ENCODE peak calls at places on chromosomes 1 and 21, in four cellular contexts. One of them, this sample, is unnamed.

GRCh38 chr1:245898581-245898980 is 608.5 kb downstream of the SMYD3 start:
- DNase-seq in transverse colon: no peak
- DNase-seq in stomach: no peak
- DNase-seq in cardiac muscle cell: no peak
- DNase-seq in this sample: no peak

GRCh38 chr1:110494522-110495406 is 24.2 kb downstream of the KCNA10 start:
- DNase-seq in transverse colon: no peak
- DNase-seq in stomach: no peak
- DNase-seq in cardiac muscle cell: peak; percentile 25
- DNase-seq in this sample: no peak

GRCh38 chr1:110612060-110612745 is 6.0 kb upstream of the KCNA2 start:
- DNase-seq in transverse colon: no peak
- DNase-seq in stomach: no peak
- DNase-seq in cardiac muscle cell: no peak
- DNase-seq in this sample: no peak

GRCh38 chr1:198657550-198658064 is 18.8 kb downstream of the PTPRC start:
- DNase-seq in transverse colon: no peak
- DNase-seq in stomach: no peak
- DNase-seq in cardiac muscle cell: no peak
- DNase-seq in this sample: no peak

GRCh38 chr1:174700775-174701174 is 253.0 kb downstream of the GPR52 start:
- DNase-seq in transverse colon: no peak
- DNase-seq in stomach: no peak
- DNase-seq in cardiac muscle cell: no peak
- DNase-seq in this sample: no peak

GRCh38 chr1:4698911-4699310 is 44.5 kb downstream of the AJAP1 start:
- DNase-seq in transverse colon: no peak
- DNase-seq in stomach: no peak
- DNase-seq in cardiac muscle cell: no peak
- DNase-seq in this sample: no peak

GRCh38 chr1:202205523-202206190 is 12.1 kb downstream of the LGR6 start:
- DNase-seq in transverse colon: no peak
- DNase-seq in stomach: no peak
- DNase-seq in cardiac muscle cell: no peak
- DNase-seq in this sample: no peak

GRCh38 chr1:45647248-45648021 is 23.6 kb upstream of the CCDC17 start:
- DNase-seq in transverse colon: no peak
- DNase-seq in stomach: peak; percentile 45
- DNase-seq in cardiac muscle cell: peak; percentile 15
- DNase-seq in this sample: no peak

GRCh38 chr1:52592637-52593323 is 9.4 kb upstream of the GPX7 start:
- DNase-seq in transverse colon: no peak
- DNase-seq in stomach: no peak
- DNase-seq in cardiac muscle cell: no peak
- DNase-seq in this sample: no peak

GRCh38 chr1:199279107-199279506 is 640.3 kb downstream of the PTPRC start:
- DNase-seq in transverse colon: no peak
- DNase-seq in stomach: no peak
- DNase-seq in cardiac muscle cell: no peak
- DNase-seq in this sample: no peak

GRCh38 chr1:204348722-204349121 is 11.0 kb downstream of the PLEKHA6 start:
- DNase-seq in transverse colon: peak; percentile 77
- DNase-seq in stomach: peak; percentile 54
- DNase-seq in cardiac muscle cell: peak; percentile 80
- DNase-seq in this sample: no peak

GRCh38 chr21:21028275-21028814 is 30.1 kb downstream of the NCAM2 start:
- DNase-seq in transverse colon: no peak
- DNase-seq in stomach: no peak
- DNase-seq in cardiac muscle cell: no peak
- DNase-seq in this sample: no peak

GRCh38 chr1:155002479-155003226 is at the start of gene ZBTB7B:
- DNase-seq in transverse colon: peak; percentile 54
- DNase-seq in stomach: peak; percentile 62
- DNase-seq in cardiac muscle cell: peak; percentile 47
- DNase-seq in this sample: no peak

GRCh38 chr1:118118469-118118868 is 66.6 kb downstream of the SPAG17 start:
- DNase-seq in transverse colon: no peak
- DNase-seq in stomach: peak; percentile 67
- DNase-seq in cardiac muscle cell: no peak
- DNase-seq in this sample: no peak

GRCh38 chr1:246517391-246517790 is 10.3 kb upstream of the SMYD3 start:
- DNase-seq in transverse colon: no peak
- DNase-seq in stomach: no peak
- DNase-seq in cardiac muscle cell: no peak
- DNase-seq in this sample: no peak

GRCh38 chr1:19341201-19342076 is 29.3 kb downstream of the SLC66A1 start:
- DNase-seq in transverse colon: peak; percentile 80
- DNase-seq in stomach: peak; percentile 74
- DNase-seq in cardiac muscle cell: peak; percentile 82
- DNase-seq in this sample: peak; percentile 76

GRCh38 chr21:14541840-14542495 is 4.1 kb downstream of the SAMSN1 start:
- DNase-seq in transverse colon: no peak
- DNase-seq in stomach: no peak
- DNase-seq in cardiac muscle cell: no peak
- DNase-seq in this sample: peak; percentile 54

GRCh38 chr1:180981596-180982387 is 40.9 kb downstream of the STX6 start:
- DNase-seq in transverse colon: no peak
- DNase-seq in stomach: no peak
- DNase-seq in cardiac muscle cell: peak; percentile 6
- DNase-seq in this sample: no peak

GRCh38 chr21:27477321-27477720 is 510.4 kb upstream of the ADAMTS5 start:
- DNase-seq in transverse colon: no peak
- DNase-seq in stomach: no peak
- DNase-seq in cardiac muscle cell: no peak
- DNase-seq in this sample: no peak

GRCh38 chr1:41045740-41046139 is 24.2 kb upstream of the SLFNL1 start:
- DNase-seq in transverse colon: peak; percentile 51
- DNase-seq in stomach: peak; percentile 82
- DNase-seq in cardiac muscle cell: no peak
- DNase-seq in this sample: no peak

GRCh38 chr1:218411101-218411500 is 66.0 kb downstream of the TGFB2 start:
- DNase-seq in transverse colon: no peak
- DNase-seq in stomach: no peak
- DNase-seq in cardiac muscle cell: no peak
- DNase-seq in this sample: no peak

DNA sequence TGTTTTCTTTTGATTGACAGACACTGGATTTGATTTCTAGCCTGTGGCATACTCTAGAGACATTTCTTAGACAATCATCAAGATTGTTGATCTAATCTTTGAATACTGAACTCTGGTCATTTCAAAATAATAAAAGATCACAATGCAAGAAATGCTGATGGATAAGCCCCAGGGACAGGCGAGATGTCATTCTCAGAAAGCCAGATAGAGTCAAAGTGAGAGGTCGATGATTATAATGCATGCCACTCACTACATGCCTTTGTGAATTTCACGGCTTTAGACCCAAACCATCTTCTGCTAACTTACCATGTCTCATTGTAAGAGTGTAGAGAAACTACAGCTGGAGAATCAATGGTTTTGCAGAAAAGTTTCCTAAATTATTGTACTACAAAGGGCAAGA is 257.1 kb downstream of the DYRK1A start:
- DNase-seq in transverse colon: no peak
- DNase-seq in stomach: no peak
- DNase-seq in cardiac muscle cell: no peak
- DNase-seq in this sample: no peak
- H3K27ac ChIP-seq in transverse colon: no peak overlapping the region
- H3K27ac ChIP-seq in stomach: no peak overlapping the region
- H3K27ac ChIP-seq in cardiac muscle cell: peak overlapping the region; percentile 44
- H3K27ac ChIP-seq in this sample: no peak overlapping the region

GRCh38 chr1:28510350-28511223 is 4.7 kb downstream of the RCC1 start:
- DNase-seq in transverse colon: no peak
- DNase-seq in stomach: no peak
- DNase-seq in cardiac muscle cell: no peak
- DNase-seq in this sample: peak; percentile 67
- H3K4me3 ChIP-seq in transverse colon: no peak overlapping the region
- H3K4me3 ChIP-seq in stomach: peak overlapping the region; percentile 4
- H3K4me3 ChIP-seq in cardiac muscle cell: no peak overlapping the region
- H3K4me3 ChIP-seq in this sample: peak overlapping the region; percentile 91

GRCh38 chr1:168439451-168440375 is 104.1 kb downstream of the XCL2 start:
- DNase-seq in transverse colon: peak; percentile 80
- DNase-seq in stomach: peak; percentile 75
- DNase-seq in cardiac muscle cell: peak; percentile 94
- DNase-seq in this sample: peak; percentile 90
- H3K27me3 ChIP-seq in transverse colon: no peaks in the 10 kb centered on the region
- H3K27me3 ChIP-seq in stomach: no peaks in the 10 kb centered on the region
- H3K27me3 ChIP-seq in cardiac muscle cell: no peaks in the 10 kb centered on the region
- H3K27me3 ChIP-seq in this sample: no peaks in the 10 kb centered on the region

GRCh38 chr1:31639543-31639942 is 5.1 kb downstream of the PEF1 start:
- DNase-seq in transverse colon: no peak
- DNase-seq in stomach: no peak
- DNase-seq in cardiac muscle cell: no peak
- DNase-seq in this sample: no peak

GRCh38 chr1:31642366-31642765 is 2.3 kb downstream of the PEF1 start:
- DNase-seq in transverse colon: no peak
- DNase-seq in stomach: no peak
- DNase-seq in cardiac muscle cell: no peak
- DNase-seq in this sample: no peak

GRCh38 chr1:31640964-31641363 is 3.7 kb downstream of the PEF1 start:
- DNase-seq in transverse colon: no peak
- DNase-seq in stomach: no peak
- DNase-seq in cardiac muscle cell: no peak
- DNase-seq in this sample: no peak

GRCh38 chr1:31637915-31638673 is 6.6 kb downstream of the PEF1 start:
- DNase-seq in transverse colon: peak; percentile 49
- DNase-seq in stomach: no peak
- DNase-seq in cardiac muscle cell: no peak
- DNase-seq in this sample: no peak

DNA sequence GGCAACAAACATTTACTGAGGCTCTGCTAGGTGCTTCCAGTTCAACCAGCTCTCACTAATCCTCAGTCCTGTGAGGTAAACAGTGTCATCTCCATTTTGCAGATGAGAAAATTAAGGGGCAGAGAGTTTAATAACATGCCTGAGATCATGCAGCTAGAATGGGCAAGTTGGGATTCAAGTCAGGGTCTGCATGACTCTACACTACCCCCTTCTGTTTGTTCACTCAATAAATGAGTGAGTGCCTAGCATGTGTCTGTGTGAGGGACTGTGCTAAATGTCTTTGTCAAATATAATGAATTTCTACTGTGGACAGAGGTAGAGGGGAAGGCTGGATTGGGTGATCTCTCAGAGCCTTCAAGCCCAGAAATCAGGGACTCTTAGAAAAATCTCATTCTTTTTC is 4.5 kb downstream of the PEF1 start:
- DNase-seq in transverse colon: no peak
- DNase-seq in stomach: no peak
- DNase-seq in cardiac muscle cell: no peak
- DNase-seq in this sample: no peak
- H3K27ac ChIP-seq in transverse colon: no peak overlapping the region
- H3K27ac ChIP-seq in stomach: no peak overlapping the region
- H3K27ac ChIP-seq in cardiac muscle cell: no peak overlapping the region
- H3K27ac ChIP-seq in this sample: no peak overlapping the region

DNA sequence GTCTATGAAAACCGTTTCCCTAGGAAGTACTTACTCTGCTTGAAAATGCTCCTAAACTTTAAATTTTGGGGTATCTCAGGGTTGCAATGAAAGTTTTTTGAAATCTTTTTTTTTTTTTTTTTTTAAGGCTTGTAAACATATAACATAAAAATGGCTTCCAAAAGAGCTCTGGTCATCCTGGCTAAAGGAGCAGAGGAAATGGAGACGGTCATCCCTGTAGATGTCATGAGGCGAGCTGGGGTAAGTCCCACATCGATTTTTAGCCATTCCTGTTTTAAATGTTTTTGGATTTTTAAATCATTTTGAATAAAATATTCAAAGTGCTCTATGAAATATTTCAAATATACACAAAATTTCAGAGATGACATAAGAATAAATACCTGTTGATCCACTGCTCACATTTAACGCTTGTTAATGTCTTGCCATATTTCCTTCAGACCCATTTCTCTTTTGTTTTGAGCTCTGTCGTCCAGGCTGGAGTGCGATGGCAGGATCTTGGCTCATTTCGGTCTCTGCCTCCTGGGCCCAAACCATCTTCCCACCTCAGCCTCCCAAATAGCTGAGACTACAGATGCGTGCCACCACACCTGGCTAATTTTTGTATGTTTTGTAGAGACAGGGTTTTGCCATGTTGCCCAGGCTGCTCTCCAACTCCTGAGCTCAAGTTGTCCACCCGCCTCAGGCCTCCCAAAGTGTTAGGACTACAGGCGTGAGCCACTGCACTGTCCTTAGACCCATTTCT is 1.3 kb downstream of the PARK7 start:
- DNase-seq in transverse colon: no peak
- DNase-seq in stomach: no peak
- DNase-seq in cardiac muscle cell: no peak
- DNase-seq in this sample: no peak
- H3K4me3 ChIP-seq in transverse colon: no peak overlapping the region
- H3K4me3 ChIP-seq in stomach: peak overlapping the region; percentile 75
- H3K4me3 ChIP-seq in cardiac muscle cell: peak overlapping the region; percentile 80
- H3K4me3 ChIP-seq in this sample: peak overlapping the region; percentile 93

GRCh38 chr21:37006243-37006520 is 320 bp upstream of the RIPPLY3 start:
- DNase-seq in transverse colon: no peak
- DNase-seq in stomach: no peak
- DNase-seq in cardiac muscle cell: no peak
- DNase-seq in this sample: no peak

GRCh38 chr21:37005548-37006242 is 807 bp upstream of the RIPPLY3 start:
- DNase-seq in transverse colon: no peak
- DNase-seq in stomach: no peak
- DNase-seq in cardiac muscle cell: no peak
- DNase-seq in this sample: no peak

GRCh38 chr21:37009740-37010341 is 3.3 kb downstream of the RIPPLY3 start:
- DNase-seq in transverse colon: peak; percentile 89
- DNase-seq in stomach: peak; percentile 89
- DNase-seq in cardiac muscle cell: peak; percentile 90
- DNase-seq in this sample: peak; percentile 45

GRCh38 chr21:37008705-37009104 is 2.2 kb downstream of the RIPPLY3 start:
- DNase-seq in transverse colon: no peak
- DNase-seq in stomach: no peak
- DNase-seq in cardiac muscle cell: no peak
- DNase-seq in this sample: no peak

GRCh38 chr21:37006521-37007291 is at the start of gene RIPPLY3:
- DNase-seq in transverse colon: no peak
- DNase-seq in stomach: no peak
- DNase-seq in cardiac muscle cell: peak; percentile 37
- DNase-seq in this sample: no peak
- H3K27me3 ChIP-seq in transverse colon: peaks cover 57% of the 10 kb centered on the region
- H3K27me3 ChIP-seq in stomach: peaks cover 3% of the 10 kb centered on the region
- H3K27me3 ChIP-seq in cardiac muscle cell: peaks cover 73% of the 10 kb centered on the region
- H3K27me3 ChIP-seq in this sample: peaks cover 20% of the 10 kb centered on the region

DNA sequence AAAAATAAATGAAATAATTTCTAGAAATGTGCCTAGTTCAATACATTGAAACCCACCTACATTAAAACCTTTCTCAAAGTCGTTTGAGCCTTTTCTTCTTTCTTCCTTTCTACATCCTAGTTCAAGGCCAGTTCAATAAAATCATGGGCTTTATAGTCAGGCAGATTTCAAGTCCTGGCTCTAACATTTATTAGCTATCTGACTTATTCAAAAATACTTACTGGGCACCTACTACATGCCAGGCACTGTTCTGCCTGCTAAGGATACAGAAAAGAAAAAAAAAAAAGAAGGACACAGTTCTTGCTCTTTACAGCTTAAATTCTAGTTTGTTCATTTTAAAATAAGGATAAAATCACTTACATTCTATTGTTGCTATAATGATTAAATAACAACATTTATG is 134.2 kb upstream of the FGGY start:
- DNase-seq in transverse colon: no peak
- DNase-seq in stomach: no peak
- DNase-seq in cardiac muscle cell: no peak
- DNase-seq in this sample: no peak
- H3K27ac ChIP-seq in transverse colon: no peak overlapping the region
- H3K27ac ChIP-seq in stomach: no peak overlapping the region
- H3K27ac ChIP-seq in cardiac muscle cell: no peak overlapping the region
- H3K27ac ChIP-seq in this sample: no peak overlapping the region